ENCODE peak calls at places on chromosomes 6 and 20, in four cellular contexts. X, T, M and N are unnamed samples.

GRCh38 chr6:74366634-74367033 is 670.6 kb downstream of the CD109 start:
- DNase-seq in T (no peak), X (no peak), M (no peak), N (peak; percentile 23)

GRCh38 chr6:16106991-16107787 is 21.7 kb upstream of the MYLIP start:
- DNase-seq in T (no peak), X (no peak), M (no peak), N (no peak)

GRCh38 chr6:135094403-135094821 is 39.8 kb upstream of the HBS1L start:
- DNase-seq in M (no peak), T (no peak), X (no peak), N (peak; percentile 43)

GRCh38 chr6:149863846-149864577 is at the start of gene LRP11:
- DNase-seq in M (peak; percentile 26), T (peak; percentile 86), X (peak; percentile 70), N (peak; percentile 60)

GRCh38 chr6:16639689-16640480 is 121.4 kb downstream of the ATXN1 start:
- DNase-seq in M (no peak), X (no peak), T (peak; percentile 68), N (peak; percentile 88)

GRCh38 chr20:62577447-62577846 is 64.9 kb upstream of the SLCO4A1 start:
- DNase-seq in X (no peak), T (no peak), M (no peak), N (no peak)

GRCh38 chr6:107634147-107635057 is 144.5 kb downstream of the SOBP start:
- DNase-seq in X (no peak), T (no peak), M (no peak), N (no peak)

GRCh38 chr6:5623769-5624168 is 362.5 kb downstream of the FARS2 start:
- DNase-seq in X (no peak), M (no peak), T (no peak), N (no peak)

GRCh38 chr6:16925461-16925860 is 164.2 kb upstream of the ATXN1 start:
- DNase-seq in T (no peak), M (no peak), X (no peak), N (peak; percentile 11)

GRCh38 chr6:100163035-100163434 is 169.0 kb upstream of the MCHR2 start:
- DNase-seq in T (no peak), M (no peak), X (no peak), N (no peak)

GRCh38 chr6:114419175-114419574 is 76.4 kb upstream of the HS3ST5 start:
- DNase-seq in M (no peak), X (peak; percentile 28), T (no peak), N (peak; percentile 45)

GRCh38 chr6:113449051-113449450 is 408.1 kb upstream of the MARCKS start:
- DNase-seq in T (peak; percentile 54), X (no peak), M (no peak), N (peak; percentile 73)

GRCh38 chr6:132209351-132209750 is 191.9 kb downstream of the MOXD1 start:
- DNase-seq in X (no peak), T (no peak), M (no peak), N (no peak)

GRCh38 chr6:129131282-129131681 is 248.3 kb downstream of the LAMA2 start:
- DNase-seq in T (no peak), M (no peak), X (no peak), N (no peak)

GRCh38 chr6:141326426-141326825 is 806.3 kb upstream of the GJE1 start:
- DNase-seq in X (no peak), T (peak; percentile 94), M (no peak), N (peak; percentile 100)

GRCh38 chr6:34806738-34807453 is 15.0 kb downstream of the BLTP3A start:
- DNase-seq in M (no peak), T (no peak), X (no peak), N (peak; percentile 72)

GRCh38 chr6:10759312-10759839 is 11.8 kb downstream of the TMEM14B start:
- DNase-seq in T (peak; percentile 85), M (no peak), X (peak; percentile 36), N (peak; percentile 89)

GRCh38 chr6:108927927-108928326 is 79.7 kb downstream of the ARMC2 start:
- DNase-seq in T (no peak), M (no peak), X (no peak), N (no peak)

GRCh38 chr6:164827537-164827936 is 481.9 kb downstream of the C6orf118 start:
- DNase-seq in M (no peak), T (no peak), X (no peak), N (no peak)

GRCh38 chr6:126228001-126228791 is 111.7 kb upstream of the CENPW start:
- DNase-seq in T (no peak), X (no peak), M (no peak), N (no peak)

GRCh38 chr20:44805991-44806729 is 4.2 kb downstream of the RIMS4 start:
- DNase-seq in M (no peak), X (no peak), T (no peak), N (peak; percentile 19)

GRCh38 chr6:49524541-49524940 is 24.8 kb downstream of the GLYATL3 start:
- DNase-seq in M (no peak), X (no peak), T (no peak), N (no peak)

GRCh38 chr6:127737009-127737486 is 160.1 kb downstream of the C6orf58 start:
- DNase-seq in T (peak; percentile 79), X (peak; percentile 63), M (no peak), N (peak; percentile 44)

GRCh38 chr20:59785986-59786753 is 147.3 kb downstream of the SYCP2 start:
- DNase-seq in X (no peak), M (no peak), T (no peak), N (no peak)

GRCh38 chr6:89260832-89261231 is 43.7 kb upstream of the GABRR1 start:
- DNase-seq in M (no peak), X (no peak), T (peak; percentile 29), N (no peak)

GRCh38 chr20:46267108-46267820 is 41.0 kb downstream of the CDH22 start:
- DNase-seq in X (no peak), T (no peak), M (no peak), N (no peak)

GRCh38 chr6:106527111-106527510 is 102.2 kb downstream of the RTN4IP1 start:
- DNase-seq in T (no peak), M (no peak), X (no peak), N (no peak)
- H3K4me3 ChIP-seq in T (no peak overlapping the region), M (no peak overlapping the region), X (no peak overlapping the region), N (no peak overlapping the region)

GRCh38 chr6:148523051-148523450 is 180.4 kb downstream of the SASH1 start:
- DNase-seq in M (no peak), X (no peak), T (no peak), N (peak; percentile 87)

GRCh38 chr6:148521586-148521985 is 178.9 kb downstream of the SASH1 start:
- DNase-seq in T (no peak), M (no peak), X (no peak), N (peak; percentile 72)

GRCh38 chr6:148520109-148520841 is 177.6 kb downstream of the SASH1 start:
- DNase-seq in M (no peak), T (no peak), X (no peak), N (no peak)

GRCh38 chr6:148523551-148523950 is 180.9 kb downstream of the SASH1 start:
- DNase-seq in X (no peak), T (no peak), M (no peak), N (peak; percentile 62)

GRCh38 chr6:148521158-148521557 is 178.5 kb downstream of the SASH1 start:
- DNase-seq in X (no peak), T (no peak), M (no peak), N (no peak)
- H3K27ac ChIP-seq in X (no peak overlapping the region), T (no peak overlapping the region), M (peak overlapping the region; percentile 3), N (peak overlapping the region; percentile 85)

GRCh38 chr20:39946053-39946810 is 742.8 kb downstream of the MAFB start:
- DNase-seq in X (peak; percentile 9), T (no peak), M (no peak), N (no peak)
- H3K4me1 ChIP-seq in X (no peaks in the 10 kb centered on the region), T (no peaks in the 10 kb centered on the region), M (no peaks in the 10 kb centered on the region), N (no peaks in the 10 kb centered on the region)

DNA sequence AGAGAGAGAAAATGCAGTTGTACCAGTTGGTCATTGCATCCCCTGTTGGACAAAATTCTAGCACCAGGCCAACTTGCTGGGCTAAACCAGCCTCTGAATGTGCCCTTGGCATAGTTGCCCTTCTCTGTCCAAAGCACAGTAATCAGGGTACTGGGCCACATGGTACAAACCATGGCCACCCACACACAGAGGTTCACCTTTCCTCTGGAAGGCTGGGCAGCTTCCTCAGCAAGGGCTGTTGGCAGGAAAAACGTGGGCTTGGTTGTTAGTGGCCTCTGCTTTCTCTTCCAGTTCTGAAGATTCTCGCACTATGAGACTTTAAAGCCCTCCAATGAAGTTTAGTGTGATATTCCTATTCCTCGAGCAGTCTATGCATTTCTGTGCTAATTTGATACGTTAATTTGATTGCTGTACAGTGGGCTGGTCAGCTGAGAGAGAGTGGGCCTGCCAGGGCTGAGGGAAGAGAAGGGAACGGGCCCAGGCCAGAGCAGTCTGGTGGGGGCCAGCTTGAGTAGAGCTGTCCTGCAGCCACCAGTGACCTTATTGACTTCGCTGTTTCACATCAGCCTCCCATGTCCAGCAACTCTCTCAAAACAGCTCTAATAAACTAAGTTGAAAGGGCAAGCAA is 592 bp downstream of the DDO start:
- DNase-seq in X (no peak), M (no peak), T (no peak), N (peak; percentile 2)
- H3K4me3 ChIP-seq in X (peak overlapping the region; percentile 47), M (peak overlapping the region; percentile 57), T (no peak overlapping the region), N (peak overlapping the region; percentile 33)

GRCh38 chr20:3785240-3786125 is 1.1 kb downstream of the CENPB start:
- DNase-seq in M (no peak), T (peak; percentile 24), X (no peak), N (no peak)
- H3K27ac ChIP-seq in M (peak overlapping the region; percentile 86), T (peak overlapping the region; percentile 0), X (no peak overlapping the region), N (peak overlapping the region; percentile 64)

GRCh38 chr20:38032585-38033329 is 499 bp downstream of the TTI1 start:
- DNase-seq in M (no peak), X (no peak), T (no peak), N (peak; percentile 6)

GRCh38 chr20:38031957-38032356 is 1.3 kb downstream of the TTI1 start:
- DNase-seq in T (no peak), X (no peak), M (no peak), N (no peak)

GRCh38 chr20:38033330-38034107 is at the start of the genes RPRD1B and TTI1:
- DNase-seq in M (peak; percentile 31), T (peak; percentile 92), X (peak; percentile 92), N (peak; percentile 71)

GRCh38 chr20:38034108-38034649 is 633 bp downstream of the RPRD1B start:
- DNase-seq in T (peak; percentile 18), M (no peak), X (no peak), N (no peak)

DNA sequence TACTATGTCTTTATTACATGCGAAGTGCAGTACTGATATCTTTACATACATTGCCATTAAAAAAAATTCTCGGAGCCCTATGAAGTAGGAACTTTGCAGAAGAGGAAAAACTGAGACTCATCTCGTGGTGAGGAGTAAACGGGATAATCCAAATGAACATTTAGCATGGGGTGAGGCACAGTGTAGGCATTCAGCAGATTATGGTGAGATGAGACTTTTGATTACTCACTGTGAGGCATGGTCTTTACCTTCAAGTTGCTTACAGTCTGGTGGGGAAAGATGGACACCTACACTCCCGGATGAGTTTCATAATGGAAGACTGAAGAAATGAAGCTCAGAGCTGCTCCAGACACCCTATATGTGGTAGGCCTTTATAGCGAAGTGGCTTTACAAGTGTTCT is 1.4 kb downstream of the RPRD1B start:
- DNase-seq in M (no peak), X (no peak), T (no peak), N (peak; percentile 5)
- H3K4me1 ChIP-seq in M (peaks cover 21% of the 10 kb centered on the region), X (peaks cover 34% of the 10 kb centered on the region), T (peaks cover 27% of the 10 kb centered on the region), N (peaks cover 17% of the 10 kb centered on the region)

GRCh38 chr6:1623769-1624070 is 14.0 kb downstream of the FOXC1 start:
- DNase-seq in M (no peak), T (no peak), X (no peak), N (no peak)
- H3K4me3 ChIP-seq in M (peak overlapping the region; percentile 76), T (peak overlapping the region; percentile 86), X (no peak overlapping the region), N (peak overlapping the region; percentile 69)

GRCh38 chr20:23656372-23656771 is 18.6 kb upstream of the CST3 start:
- DNase-seq in T (no peak), X (no peak), M (no peak), N (no peak)
- H3K27ac ChIP-seq in T (no peak overlapping the region), X (no peak overlapping the region), M (peak overlapping the region; percentile 11), N (no peak overlapping the region)

GRCh38 chr6:45491874-45492273 is 114.1 kb upstream of the SUPT3H start:
- DNase-seq in X (no peak), T (no peak), M (no peak), N (no peak)
- H3K4me1 ChIP-seq in X (peaks cover 20% of the 10 kb centered on the region), T (peaks cover 3% of the 10 kb centered on the region), M (no peaks in the 10 kb centered on the region), N (no peaks in the 10 kb centered on the region)